ENCODE peak calls at places on chromosomes 2 and 18, in seven cellular contexts. P, V, R, X, Z, C and O are unnamed samples.

GRCh38 chr18:61335737-61336555 is 2.7 kb downstream of the CDH20 start:
- DNase-seq in X (no peak), V (no peak), R (no peak), C (no peak), P (no peak), Z (no peak), O (no peak)

GRCh38 chr2:10457846-10458563 is 9.9 kb upstream of the ODC1 start:
- DNase-seq in X (no peak), R (no peak), V (peak; percentile 20), Z (peak; percentile 83), P (peak; percentile 90), C (peak; percentile 84), O (peak; percentile 16)

GRCh38 chr2:170276926-170277571 is 99.1 kb downstream of the MYO3B start:
- DNase-seq in R (peak; percentile 54), Z (no peak), P (no peak), X (no peak), V (no peak), C (no peak), O (no peak)

GRCh38 chr2:72694715-72695496 is 130.9 kb downstream of the EXOC6B start:
- DNase-seq in P (no peak), R (peak; percentile 53), C (no peak), V (peak; percentile 29), Z (peak; percentile 59), X (no peak), O (peak; percentile 72)

GRCh38 chr18:26133652-26134051 is at the start of gene PSMA8:
- DNase-seq in R (peak; percentile 68), P (peak; percentile 5), V (no peak), C (no peak), Z (no peak), X (no peak), O (no peak)

GRCh38 chr2:88626171-88627054 is 851 bp downstream of the EIF2AK3 start:
- DNase-seq in V (peak; percentile 16), C (peak; percentile 32), Z (no peak), P (peak; percentile 29), X (peak; percentile 14), R (peak; percentile 73), O (no peak)

GRCh38 chr2:69830045-69830905 is 815 bp downstream of the GMCL1 start:
- DNase-seq in V (no peak), Z (peak; percentile 32), X (peak; percentile 17), R (peak; percentile 76), C (peak; percentile 34), P (peak; percentile 43), O (no peak)

GRCh38 chr2:230714122-230714453 is 1.4 kb downstream of the CAB39 start:
- DNase-seq in Z (peak; percentile 81), C (peak; percentile 87), R (no peak), X (peak; percentile 30), P (peak; percentile 72), V (no peak), O (peak; percentile 27)

GRCh38 chr18:79792988-79793355 is 4.8 kb upstream of the KCNG2 start:
- DNase-seq in P (no peak), R (no peak), X (no peak), V (no peak), Z (no peak), C (no peak), O (no peak)

GRCh38 chr2:218569661-218570500 is 1.2 kb downstream of the CNOT9 start:
- DNase-seq in Z (peak; percentile 72), P (peak; percentile 55), V (no peak), C (peak; percentile 71), R (peak; percentile 55), X (no peak), O (no peak)

GRCh38 chr2:220129427-220129826 is 502.0 kb downstream of the SLC4A3 start:
- DNase-seq in V (no peak), Z (no peak), X (no peak), R (no peak), P (no peak), C (no peak), O (no peak)

GRCh38 chr2:49255325-49256023 is 101.2 kb upstream of the FSHR start:
- DNase-seq in X (no peak), R (no peak), P (no peak), C (peak; percentile 41), Z (peak; percentile 17), V (no peak), O (no peak)

GRCh38 chr18:48767090-48767670 is 183.6 kb downstream of the SMAD7 start:
- DNase-seq in Z (no peak), C (no peak), R (no peak), P (no peak), X (no peak), V (no peak), O (no peak)

GRCh38 chr18:7452331-7452730 is 114.8 kb upstream of the PTPRM start:
- DNase-seq in X (peak; percentile 50), C (peak; percentile 31), P (peak; percentile 26), V (no peak), R (peak; percentile 86), Z (peak; percentile 23), O (no peak)

GRCh38 chr18:50982802-50983179 is 15.0 kb downstream of the ELAC1 start:
- DNase-seq in V (no peak), C (peak; percentile 27), Z (peak; percentile 48), R (no peak), X (no peak), P (no peak), O (no peak)

GRCh38 chr18:79546781-79547272 is 132.8 kb upstream of the CTDP1 start:
- DNase-seq in Z (no peak), C (no peak), P (no peak), X (no peak), V (no peak), R (peak; percentile 28), O (no peak)

GRCh38 chr2:173044686-173045085 is 31.0 kb upstream of the MAP3K20 start:
- DNase-seq in C (no peak), V (no peak), X (no peak), Z (no peak), P (no peak), R (no peak), O (no peak)

GRCh38 chr2:69643602-69644505 is at the start of gene AAK1:
- DNase-seq in Z (peak; percentile 85), V (peak; percentile 59), X (peak; percentile 91), P (peak; percentile 87), C (peak; percentile 89), R (peak; percentile 94), O (peak; percentile 42)

GRCh38 chr18:9613550-9614400 is 584 bp downstream of the PPP4R1 start:
- DNase-seq in R (peak; percentile 83), V (no peak), Z (no peak), X (no peak), C (peak; percentile 56), P (peak; percentile 65), O (no peak)

GRCh38 chr2:11257078-11257477 is 87.4 kb downstream of the ROCK2 start:
- DNase-seq in P (no peak), R (peak; percentile 52), V (no peak), Z (no peak), C (no peak), X (no peak), O (no peak)

GRCh38 chr2:225328192-225328591 is 71.3 kb upstream of the NYAP2 start:
- DNase-seq in X (peak; percentile 8), C (peak; percentile 21), V (no peak), Z (no peak), P (no peak), R (no peak), O (no peak)

GRCh38 chr2:223970343-223971128 is 13.3 kb downstream of the MRPL44 start:
- DNase-seq in X (no peak), V (no peak), Z (peak; percentile 71), P (peak; percentile 50), C (peak; percentile 82), R (peak; percentile 73), O (peak; percentile 50)

GRCh38 chr18:59612461-59612860 is 84.8 kb downstream of the CCBE1 start:
- DNase-seq in C (no peak), P (no peak), Z (peak; percentile 91), V (peak; percentile 94), R (no peak), X (no peak), O (peak; percentile 62)

DNA sequence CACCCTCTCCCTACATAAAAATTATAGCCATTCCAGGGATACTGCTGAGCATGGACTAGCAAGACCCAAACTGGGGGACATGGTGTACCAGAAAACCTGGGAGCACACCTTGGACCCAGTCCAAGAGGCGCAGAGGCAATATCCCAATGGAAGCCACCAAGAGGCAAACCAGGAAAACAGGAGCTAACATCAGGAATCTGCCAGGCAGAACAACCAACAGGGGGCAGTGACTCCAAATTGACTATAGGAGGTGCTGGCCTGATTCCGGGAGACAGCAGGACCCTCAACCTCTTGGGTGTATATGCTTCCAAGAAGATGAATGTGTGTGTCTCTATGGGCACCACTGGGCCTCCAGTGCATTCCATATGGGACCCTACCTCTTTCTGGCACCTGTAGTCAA is 172.7 kb upstream of the ARL4C start:
- DNase-seq in C (no peak), X (no peak), P (no peak), Z (no peak), R (peak; percentile 83), V (no peak), O (no peak)
- TF ChIP-seq CTCF in C (peak; percentile 20), X (peak; percentile 7), P (no peak), Z (peak; percentile 23), R (peak; percentile 78), V (peak; percentile 16), O (peak; percentile 13)

DNA sequence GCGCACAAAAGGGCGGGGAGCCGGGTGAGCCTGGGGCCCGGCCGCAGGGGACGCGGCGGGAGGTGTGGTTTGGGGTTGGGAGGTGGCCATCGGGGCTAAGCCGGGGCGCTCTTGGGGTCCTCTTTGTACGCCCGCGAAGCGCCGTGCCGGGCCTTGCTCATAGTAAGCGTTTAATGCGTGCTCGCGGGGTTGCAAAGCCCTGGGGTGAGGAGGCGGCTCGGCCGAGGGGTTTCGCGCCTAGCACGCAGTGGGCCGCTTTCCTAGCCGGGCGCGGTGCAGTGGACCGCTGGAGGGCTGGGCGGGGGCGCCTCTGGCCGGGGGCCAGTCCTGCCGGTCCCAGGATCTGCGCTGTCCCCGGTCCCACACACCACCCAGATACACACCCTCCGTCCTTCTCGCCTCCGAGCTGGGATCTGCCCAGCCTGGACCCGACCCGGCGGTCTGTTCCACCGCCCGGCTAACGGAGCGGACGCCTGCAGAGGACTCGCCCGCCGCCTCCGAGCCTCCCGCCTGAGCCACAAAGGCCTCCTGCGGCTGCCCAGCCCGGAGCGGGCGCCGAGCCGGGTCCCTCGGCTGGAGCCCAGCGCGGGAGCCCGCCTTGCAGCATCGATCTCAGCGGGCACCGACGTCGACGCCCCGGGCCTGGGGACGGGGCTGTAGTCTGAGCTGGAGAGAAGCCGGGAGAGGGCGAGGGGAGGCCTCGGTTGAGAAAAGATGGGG is 564 bp downstream of the DPYSL5 start:
- DNase-seq in V (no peak), P (peak; percentile 2), R (peak; percentile 84), Z (no peak), C (no peak), X (no peak), O (no peak)
- H3K4me3 ChIP-seq in V (no peak overlapping the region), P (no peak overlapping the region), R (peak overlapping the region; percentile 76), Z (no peak overlapping the region), C (no peak overlapping the region), X (peak overlapping the region; percentile 91), O (no peak overlapping the region)

GRCh38 chr18:35378206-35378795 is 1.2 kb upstream of the ZNF396 start:
- DNase-seq in Z (peak; percentile 38), C (peak; percentile 69), P (peak; percentile 37), X (no peak), R (no peak), V (peak; percentile 18), O (no peak)
- TF ChIP-seq CTCF in Z (no peak), C (no peak), P (no peak), X (no peak), R (no peak), V (peak; percentile 1), O (peak; percentile 2)

GRCh38 chr18:63318882-63319382 is 637 bp downstream of the BCL2 start:
- DNase-seq in P (no peak), V (no peak), X (no peak), C (no peak), Z (no peak), R (no peak), O (no peak)
- H3K4me3 ChIP-seq in P (peak overlapping the region; percentile 43), V (peak overlapping the region; percentile 75), X (peak overlapping the region; percentile 51), C (peak overlapping the region; percentile 64), Z (peak overlapping the region; percentile 79), R (peak overlapping the region; percentile 86), O (peak overlapping the region; percentile 62)

GRCh38 chr2:16325613-16326510 is 339.8 kb downstream of the CYRIA start:
- DNase-seq in C (no peak), X (no peak), R (no peak), V (no peak), P (no peak), Z (no peak), O (no peak)
- TF ChIP-seq CTCF in C (no peak), X (no peak), R (peak; percentile 38), V (no peak), P (no peak), Z (no peak), O (no peak)